ENCODE peak calls at places on chromosomes 2 and 18, in nine cellular contexts. F, P, N, R, L, X, I, C and G are unnamed samples.
A peak's percentile ranks its signal among the peaks of the same experiment; 100 is the strongest.

GRCh38 chr18:76656925-76657324 is 161.9 kb upstream of the ZNF516 start:
- ATAC-seq in I (no peak), F (no peak), X (no peak), C (no peak), N (no peak), R (no peak), P (no peak), L (no peak), G (no peak)

GRCh38 chr2:120910956-120911951 is 175.6 kb downstream of the GLI2 start:
- ATAC-seq in I (no peak), P (no peak), N (no peak), X (no peak), C (no peak), R (no peak), L (no peak), F (no peak), G (no peak)

GRCh38 chr2:127074358-127074757 is 32.6 kb downstream of the BIN1 start:
- ATAC-seq in X (no peak), C (no peak), R (no peak), P (peak; percentile 75), F (no peak), I (no peak), N (no peak), L (peak; percentile 65), G (no peak)

GRCh38 chr2:139155991-139156390 is 375.8 kb upstream of the NXPH2 start:
- ATAC-seq in R (no peak), I (no peak), C (no peak), L (no peak), N (no peak), P (no peak), F (no peak), X (no peak), G (no peak)

GRCh38 chr2:60707750-60708371 is 48.2 kb upstream of the PAPOLG start:
- ATAC-seq in N (peak; percentile 84), L (no peak), C (peak; percentile 75), R (peak; percentile 47), F (peak; percentile 43), I (peak; percentile 73), X (peak; percentile 64), P (no peak), G (no peak)

GRCh38 chr18:60372598-60372997 is at the start of gene MC4R:
- ATAC-seq in N (peak; percentile 96), X (peak; percentile 80), P (no peak), R (no peak), L (peak; percentile 90), I (peak; percentile 86), F (peak; percentile 91), C (peak; percentile 28), G (peak; percentile 86)

GRCh38 chr18:1578505-1578904 is 673.8 kb downstream of the ADCYAP1 start:
- ATAC-seq in R (no peak), N (no peak), L (no peak), X (no peak), C (no peak), F (no peak), I (no peak), P (no peak), G (no peak)

GRCh38 chr2:64550042-64550441 is 25.9 kb downstream of the AFTPH start:
- ATAC-seq in N (no peak), L (no peak), P (no peak), I (no peak), F (no peak), X (no peak), R (no peak), C (no peak), G (no peak)

GRCh38 chr2:135798275-135798705 is 38.7 kb downstream of the LCT start:
- ATAC-seq in X (no peak), I (no peak), P (no peak), F (peak; percentile 29), C (no peak), L (peak; percentile 14), N (no peak), R (no peak), G (no peak)

GRCh38 chr2:135694711-135695110 is 46.9 kb upstream of the UBXN4 start:
- ATAC-seq in R (no peak), L (peak; percentile 58), P (no peak), C (no peak), F (no peak), N (peak; percentile 19), X (no peak), I (no peak), G (no peak)

GRCh38 chr2:160432633-160433032 is 61.0 kb downstream of the RBMS1 start:
- ATAC-seq in L (peak; percentile 17), P (peak; percentile 35), I (no peak), C (peak; percentile 9), N (no peak), F (no peak), R (no peak), X (peak; percentile 19), G (no peak)

GRCh38 chr2:118227698-118228508 is 139.6 kb downstream of the INSIG2 start:
- ATAC-seq in X (peak; percentile 22), F (no peak), L (no peak), N (no peak), R (no peak), C (no peak), I (peak; percentile 21), P (no peak), G (no peak)

GRCh38 chr18:48784654-48785053 is 166.1 kb downstream of the SMAD7 start:
- ATAC-seq in F (no peak), C (no peak), N (no peak), X (no peak), L (no peak), P (no peak), R (no peak), I (no peak), G (no peak)

GRCh38 chr2:128270306-128271185 is 48.1 kb downstream of the HS6ST1 start:
- ATAC-seq in R (no peak), F (peak; percentile 7), P (no peak), N (no peak), C (no peak), I (no peak), L (peak; percentile 42), X (no peak), G (no peak)

GRCh38 chr2:241375300-241375699 is 19.2 kb downstream of the FARP2 start:
- ATAC-seq in X (no peak), C (no peak), I (no peak), P (no peak), N (no peak), L (no peak), F (no peak), R (no peak), G (no peak)

GRCh38 chr2:146898083-146898482 is 946.7 kb upstream of the ACVR2A start:
- ATAC-seq in P (no peak), I (no peak), C (no peak), L (no peak), R (no peak), X (no peak), F (no peak), N (no peak), G (no peak)

GRCh38 chr2:88265352-88265960 is 95.3 kb downstream of the THNSL2 start:
- ATAC-seq in X (peak; percentile 75), R (peak; percentile 63), F (peak; percentile 48), P (no peak), N (peak; percentile 48), I (peak; percentile 84), C (peak; percentile 69), L (peak; percentile 95), G (no peak)

GRCh38 chr2:27771202-27771547 is 344 bp upstream of the MRPL33 start:
- ATAC-seq in N (no peak), L (peak; percentile 5), I (no peak), X (no peak), P (no peak), R (no peak), F (no peak), C (no peak), G (no peak)

DNA sequence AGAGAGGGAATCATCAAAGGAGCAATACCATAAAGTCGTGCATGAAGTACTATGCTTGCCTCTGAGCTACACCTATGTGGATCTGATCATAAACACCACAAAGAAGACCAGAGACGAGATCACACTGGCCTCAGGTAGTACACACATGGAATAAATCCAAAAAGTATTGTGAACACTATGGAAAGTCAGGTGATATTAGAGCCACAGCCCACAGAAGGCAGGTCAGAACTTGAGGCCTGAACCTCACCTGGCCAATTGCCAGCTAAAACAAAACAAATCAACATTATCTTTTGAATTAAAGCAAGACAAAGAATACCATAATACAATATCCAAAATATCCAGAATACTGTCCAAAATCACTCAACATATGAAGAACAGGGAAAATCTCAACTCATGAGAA is 371.1 kb downstream of the NCKAP5 start:
- ATAC-seq in F (no peak), X (no peak), L (no peak), R (no peak), P (no peak), C (no peak), I (no peak), N (no peak), G (no peak)
- H3K4me1 ChIP-seq in F (peaks cover 2% of the 10 kb centered on the region), X (no peaks in the 10 kb centered on the region), L (no peaks in the 10 kb centered on the region), R (no peaks in the 10 kb centered on the region), P (no peaks in the 10 kb centered on the region), C (no peaks in the 10 kb centered on the region), I (no peaks in the 10 kb centered on the region), N (no peaks in the 10 kb centered on the region), G (no peaks in the 10 kb centered on the region)

DNA sequence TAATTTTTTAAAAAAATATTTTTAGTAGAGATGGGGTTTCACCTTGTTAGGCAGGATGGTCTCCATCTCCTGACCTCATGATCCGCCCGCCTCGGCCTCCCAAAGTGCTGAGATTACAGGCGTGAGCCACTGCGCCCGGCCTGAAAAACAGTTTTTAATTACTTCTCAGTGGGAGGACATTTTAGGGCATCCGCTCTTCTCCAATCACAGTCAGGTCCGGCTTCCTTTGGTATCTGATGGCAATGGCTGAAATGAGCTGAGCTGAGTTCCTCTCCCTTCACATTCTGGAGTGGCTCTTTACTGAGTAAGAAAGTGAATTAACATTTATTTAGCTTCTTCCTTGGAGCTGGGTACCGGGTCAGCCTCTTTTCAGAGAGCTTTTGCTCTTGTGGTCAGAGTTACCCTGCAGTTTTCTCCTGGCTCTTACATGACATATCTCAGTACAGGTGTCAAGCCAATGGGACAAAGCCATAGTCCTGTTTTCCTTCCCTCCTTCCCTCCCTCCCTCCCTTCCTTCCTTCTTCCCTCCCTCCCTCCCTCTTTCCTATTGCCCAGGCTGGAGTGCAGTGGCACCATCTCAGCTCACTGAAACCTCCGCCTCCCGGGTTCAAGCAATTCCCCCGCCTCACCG is 1.1 kb upstream of the TTC27 start:
- ATAC-seq in R (no peak), L (no peak), I (no peak), N (no peak), F (no peak), P (no peak), X (no peak), C (no peak), G (no peak)
- H3K27ac ChIP-seq in R (no peak overlapping the region), L (no peak overlapping the region), I (no peak overlapping the region), N (no peak overlapping the region), F (no peak overlapping the region), P (no peak overlapping the region), X (no peak overlapping the region), C (no peak overlapping the region), G (peak overlapping the region; percentile 85)

DNA sequence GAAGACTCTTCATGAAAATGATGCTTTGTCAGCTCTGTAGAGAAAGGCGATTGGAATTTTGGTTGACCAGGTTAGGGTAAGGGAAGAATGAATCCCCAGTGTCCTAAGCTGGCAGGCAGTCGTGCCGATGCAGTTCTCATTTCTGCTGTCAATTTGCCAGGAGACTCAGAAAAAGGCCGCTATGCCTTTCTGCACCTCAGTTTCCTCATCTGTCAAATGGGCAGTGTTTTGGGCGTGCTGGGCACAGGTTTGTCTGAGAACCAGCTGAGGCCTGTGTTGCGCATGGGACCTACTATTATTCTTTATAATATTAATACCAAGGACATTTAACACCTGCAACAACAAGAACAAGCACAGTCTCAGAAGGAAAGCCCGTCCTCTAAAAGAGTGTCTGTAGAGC is 50.3 kb downstream of the HPCAL1 start:
- ATAC-seq in R (no peak), L (no peak), C (no peak), P (no peak), X (no peak), I (no peak), F (no peak), N (no peak), G (no peak)
- H3K4me1 ChIP-seq in R (peaks cover 37% of the 10 kb centered on the region), L (peaks cover 10% of the 10 kb centered on the region), C (peaks cover 18% of the 10 kb centered on the region), P (no peaks in the 10 kb centered on the region), X (peaks cover 31% of the 10 kb centered on the region), I (peaks cover 22% of the 10 kb centered on the region), F (no peaks in the 10 kb centered on the region), N (peaks cover 10% of the 10 kb centered on the region), G (no peaks in the 10 kb centered on the region)

GRCh38 chr2:98816281-98816680 is 85.3 kb upstream of the MGAT4A start:
- ATAC-seq in R (no peak), C (no peak), X (no peak), I (no peak), N (no peak), L (no peak), F (no peak), P (no peak), G (no peak)
- H3K27ac ChIP-seq in R (no peak overlapping the region), C (no peak overlapping the region), X (no peak overlapping the region), I (no peak overlapping the region), N (no peak overlapping the region), L (no peak overlapping the region), F (no peak overlapping the region), P (no peak overlapping the region), G (no peak overlapping the region)